ENCODE peak calls at places on chromosomes 7 and 10, in four cellular contexts. E, W, K and B are unnamed samples. For H3K9me3, the result is how much of the 10 kb centered on the place peaks cover.

GRCh38 chr7:142280263-142280662 is 22.4 kb upstream of the PRSS58 start:
- DNase-seq in W (no peak), K (no peak), E (no peak), B (no peak)

GRCh38 chr7:75734586-75735047 is 4.1 kb downstream of the HIP1 start:
- DNase-seq in W (peak), E (no peak), K (peak), B (no peak)

GRCh38 chr7:104839842-104840241 is 174.2 kb upstream of the KMT2E start:
- DNase-seq in K (no peak), E (no peak), W (no peak), B (no peak)

GRCh38 chr7:47549397-47549796 is 32.5 kb downstream of the TNS3 start:
- DNase-seq in K (no peak), E (no peak), W (no peak), B (no peak)

GRCh38 chr10:11180228-11180627 is 162.6 kb downstream of the CELF2 start:
- DNase-seq in E (no peak), W (no peak), K (no peak), B (no peak)

GRCh38 chr10:103752680-103753248 is 102.6 kb downstream of the SH3PXD2A start:
- DNase-seq in E (peak), K (no peak), W (no peak), B (no peak)

GRCh38 chr7:10940748-10941358 is 32.8 kb upstream of the PHF14 start:
- DNase-seq in K (no peak), E (peak), W (peak), B (no peak)

GRCh38 chr10:58647366-58647765 is 134.7 kb downstream of the BICC1 start:
- DNase-seq in W (no peak), K (no peak), E (no peak), B (no peak)

GRCh38 chr7:79709574-79710409 is 256.3 kb upstream of the MAGI2 start:
- DNase-seq in E (no peak), K (no peak), W (no peak), B (no peak)

GRCh38 chr10:35765039-35765662 is 123.1 kb upstream of the FZD8 start:
- DNase-seq in E (peak), W (peak), K (no peak), B (peak)

GRCh38 chr10:96587255-96588059 is 645 bp upstream of the TM9SF3 start:
- DNase-seq in E (peak), W (no peak), K (no peak), B (no peak)

GRCh38 chr7:141700848-141701371 is 1.1 kb downstream of the DENND11 start:
- DNase-seq in E (no peak), K (peak), W (no peak), B (no peak)

GRCh38 chr7:98641646-98642489 is 24.8 kb downstream of the NPTX2 start:
- DNase-seq in E (no peak), K (no peak), W (no peak), B (no peak)

GRCh38 chr10:46273506-46274477 is 13.0 kb upstream of the ANTXRL start:
- DNase-seq in W (no peak), E (no peak), K (no peak), B (peak)

GRCh38 chr7:96794063-96794462 is 84.4 kb upstream of the SEM1 start:
- DNase-seq in E (no peak), W (no peak), K (no peak), B (no peak)

GRCh38 chr7:103811315-103811714 is 178.1 kb downstream of the RELN start:
- DNase-seq in W (no peak), E (no peak), K (no peak), B (no peak)

GRCh38 chr10:61186408-61186807 is 242.4 kb upstream of the RHOBTB1 start:
- DNase-seq in K (no peak), E (no peak), W (no peak), B (no peak)

GRCh38 chr10:58280982-58281752 is 12.2 kb downstream of the CISD1 start:
- DNase-seq in K (no peak), W (no peak), E (no peak), B (no peak)

GRCh38 chr7:142438235-142438922 is 180.5 kb upstream of the PRSS58 start:
- DNase-seq in K (peak), E (peak), W (peak), B (no peak)

GRCh38 chr7:154973381-154973780 is 29.5 kb downstream of the PAXIP1 start:
- DNase-seq in K (no peak), E (no peak), W (no peak), B (no peak)

GRCh38 chr7:133815677-133816210 is 311.4 kb upstream of the LRGUK start:
- DNase-seq in K (no peak), W (no peak), E (no peak), B (no peak)

GRCh38 chr7:150753826-150754603 is 16.8 kb downstream of the GIMAP5 start:
- DNase-seq in K (peak), E (no peak), W (no peak), B (no peak)
- TF ChIP-seq CTCF in K (peak), E (no peak), W (peak), B (no peak)

GRCh38 chr7:6576024-6576866 is 1.0 kb upstream of the ZDHHC4 start:
- DNase-seq in K (no peak), E (no peak), W (no peak), B (no peak)
- H3K4me3 ChIP-seq in K (peak), E (peak), W (no peak), B (peak)

GRCh38 chr10:37789590-37789989 is 67.8 kb downstream of the ZNF248 start:
- DNase-seq in W (no peak), K (no peak), E (no peak), B (no peak)

GRCh38 chr10:37794305-37794976 is 63.0 kb downstream of the ZNF248 start:
- DNase-seq in K (no peak), E (no peak), W (no peak), B (no peak)
- H3K9me3 ChIP-seq in K (under half), E (under half), W (under half), B (under half)

GRCh38 chr10:8416192-8416701 is 361.8 kb downstream of the GATA3 start:
- DNase-seq in K (peak), W (no peak), E (no peak), B (no peak)

GRCh38 chr10:8417631-8418030 is 363.1 kb downstream of the GATA3 start:
- DNase-seq in W (no peak), K (no peak), E (no peak), B (no peak)

GRCh38 chr10:8420182-8420581 is 365.7 kb downstream of the GATA3 start:
- DNase-seq in E (no peak), K (no peak), W (no peak), B (no peak)

GRCh38 chr10:8418631-8419030 is 364.1 kb downstream of the GATA3 start:
- DNase-seq in E (no peak), K (no peak), W (no peak), B (no peak)

DNA sequence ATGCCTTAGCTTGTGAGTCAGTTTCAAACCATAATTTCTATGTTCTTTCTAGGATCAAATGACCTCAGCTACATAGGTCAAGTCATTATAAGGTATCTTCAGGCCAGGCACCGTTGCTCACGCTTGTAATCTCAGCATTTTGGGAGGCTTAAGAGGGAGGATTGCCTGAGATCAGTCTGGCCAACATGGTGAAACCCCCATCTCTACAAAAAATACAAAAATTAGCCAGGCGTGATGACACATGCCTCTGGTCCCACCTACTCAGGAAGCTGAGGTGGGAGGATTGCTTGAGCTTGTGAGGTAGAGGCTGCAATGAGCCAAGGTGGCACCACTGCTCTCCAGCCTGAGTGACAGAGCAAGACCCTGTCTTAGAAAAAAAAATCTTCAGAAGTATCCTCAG is 362.3 kb downstream of the GATA3 start:
- DNase-seq in E (no peak), K (no peak), W (no peak), B (no peak)
- TF ChIP-seq CTCF in E (no peak), K (no peak), W (no peak), B (no peak)

GRCh38 chr7:5678295-5679046 is 103.0 kb downstream of the RNF216 start:
- DNase-seq in W (no peak), E (no peak), K (peak), B (no peak)

GRCh38 chr7:5681423-5681822 is 100.0 kb downstream of the RNF216 start:
- DNase-seq in K (no peak), W (no peak), E (no peak), B (no peak)

GRCh38 chr7:5681979-5682546 is 99.4 kb downstream of the RNF216 start:
- DNase-seq in W (no peak), K (no peak), E (no peak), B (no peak)

GRCh38 chr7:5679047-5679740 is 102.3 kb downstream of the RNF216 start:
- DNase-seq in E (no peak), W (no peak), K (no peak), B (no peak)

GRCh38 chr7:5679741-5680473 is 101.6 kb downstream of the RNF216 start:
- DNase-seq in W (no peak), K (no peak), E (no peak), B (peak)
- H3K4me3 ChIP-seq in W (no peak), K (no peak), E (no peak), B (no peak)

GRCh38 chr10:85859859-85860258 is 506.7 kb downstream of the GRID1 start:
- DNase-seq in E (no peak), W (no peak), K (no peak), B (no peak)
- H3K9me3 ChIP-seq in E (under half), W (under half), K (under half), B (under half)

GRCh38 chr7:136183981-136184380 is 206.8 kb upstream of the MTPN start:
- DNase-seq in K (peak), E (no peak), W (peak), B (no peak)
- TF ChIP-seq CTCF in K (no peak), E (no peak), W (peak), B (no peak)

GRCh38 chr10:73911553-73912004 is 647 bp downstream of the PLAU start:
- DNase-seq in E (peak), W (no peak), K (no peak), B (no peak)
- H3K4me3 ChIP-seq in E (peak), W (peak), K (peak), B (peak)

GRCh38 chr7:158321056-158321700 is 266.4 kb downstream of the PTPRN2 start:
- DNase-seq in W (no peak), E (no peak), K (no peak), B (no peak)
- H3K9me3 ChIP-seq in W (under half), E (under half), K (under half), B (under half)

DNA sequence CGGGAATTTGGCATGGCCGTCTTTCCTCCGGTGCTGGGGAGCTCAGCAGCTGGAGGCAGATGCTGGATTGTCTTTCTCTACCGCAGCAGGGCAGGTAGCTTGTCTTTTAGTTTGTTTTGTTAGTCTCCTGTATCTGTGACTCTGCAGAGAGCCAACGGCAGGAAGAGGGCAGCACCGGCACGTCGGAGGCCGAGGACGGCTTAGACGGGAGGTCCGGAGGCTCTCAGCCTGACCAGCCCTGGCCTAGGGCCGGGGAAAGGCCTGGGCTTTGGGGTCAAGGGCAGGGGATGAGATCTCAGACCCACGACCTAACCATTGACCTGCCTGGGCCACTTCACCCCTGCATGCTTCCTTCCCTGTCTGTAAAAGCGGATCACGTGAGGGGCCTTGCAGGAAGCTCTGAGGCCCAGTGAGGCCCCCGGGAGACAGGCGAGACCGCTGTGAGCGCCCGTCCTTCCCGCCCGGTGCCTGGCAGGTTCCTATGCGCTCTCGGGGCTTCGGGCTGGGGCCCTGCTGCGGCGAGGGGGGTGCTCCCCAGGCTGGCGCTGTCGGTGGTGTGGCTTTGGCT is 72.7 kb downstream of the LHPP start:
- DNase-seq in W (no peak), K (peak), E (no peak), B (peak)
- TF ChIP-seq CTCF in W (peak), K (peak), E (no peak), B (no peak)